ENCODE peak calls at places on chromosomes 11 and 22, in eight cellular contexts. Z, F, B, C, X, R, U and E are unnamed samples. For H3K4me1 and H3K36me3, the result is how much of the 10 kb centered on the place peaks cover.

GRCh38 chr22:28075260-28075981 is 156.4 kb upstream of the PITPNB start:
- DNase-seq in Z (peak), F (peak), B (no peak), C (no peak), X (peak), R (no peak), U (no peak), E (peak)

GRCh38 chr22:36873614-36874308 is 13.0 kb downstream of the NCF4 start:
- DNase-seq in Z (peak), F (peak), B (peak), C (no peak), X (no peak), R (peak), U (peak), E (peak)

GRCh38 chr22:40289991-40290459 is 56.3 kb upstream of the ADSL start:
- DNase-seq in Z (peak), F (no peak), B (no peak), C (peak), X (no peak), R (no peak), U (no peak), E (no peak)

GRCh38 chr11:65915101-65915820 is 3.6 kb downstream of the C11orf68 start:
- DNase-seq in Z (no peak), F (no peak), B (no peak), C (no peak), X (no peak), R (no peak), U (no peak), E (no peak)

GRCh38 chr11:18986744-18987143 is 47.5 kb upstream of the MRGPRX1 start:
- DNase-seq in Z (no peak), F (no peak), B (no peak), C (no peak), X (no peak), R (no peak), U (no peak), E (no peak)

GRCh38 chr11:8285796-8286195 is 22.1 kb upstream of the LMO1 start:
- DNase-seq in Z (no peak), F (no peak), B (no peak), C (no peak), X (no peak), R (no peak), U (no peak), E (no peak)

GRCh38 chr11:8333431-8334401 is 70.0 kb upstream of the LMO1 start:
- DNase-seq in Z (no peak), F (no peak), B (no peak), C (no peak), X (no peak), R (no peak), U (no peak), E (no peak)

GRCh38 chr11:1195690-1196515 is 27.0 kb upstream of the MUC5B start:
- DNase-seq in Z (no peak), F (peak), B (peak), C (no peak), X (no peak), R (no peak), U (no peak), E (no peak)

GRCh38 chr11:129884581-129884980 is 10.8 kb downstream of the NFRKB start:
- DNase-seq in Z (no peak), F (no peak), B (no peak), C (no peak), X (no peak), R (no peak), U (no peak), E (no peak)

GRCh38 chr11:92384316-92384715 is 159.7 kb downstream of the FAT3 start:
- DNase-seq in Z (no peak), F (no peak), B (no peak), C (no peak), X (no peak), R (no peak), U (no peak), E (no peak)

GRCh38 chr11:40186401-40187091 is 1272.9 kb downstream of the LRRC4C start:
- DNase-seq in Z (no peak), F (no peak), B (no peak), C (no peak), X (no peak), R (no peak), U (no peak), E (peak)

GRCh38 chr11:71281901-71282300 is 29.5 kb upstream of the SHANK2 start:
- DNase-seq in Z (no peak), F (peak), B (no peak), C (no peak), X (no peak), R (no peak), U (no peak), E (no peak)

GRCh38 chr11:134939905-134940304 is 527.9 kb upstream of the B3GAT1 start:
- DNase-seq in Z (no peak), F (no peak), B (no peak), C (no peak), X (no peak), R (peak), U (no peak), E (peak)

GRCh38 chr11:105189586-105189985 is 50.0 kb upstream of the CARD18 start:
- DNase-seq in Z (no peak), F (peak), B (no peak), C (no peak), X (no peak), R (no peak), U (no peak), E (no peak)

GRCh38 chr11:19625438-19625837 is 87.2 kb upstream of the NAV2 start:
- DNase-seq in Z (no peak), F (no peak), B (no peak), C (no peak), X (no peak), R (no peak), U (no peak), E (no peak)

GRCh38 chr11:75721852-75722668 is 4.4 kb downstream of the MOGAT2 start:
- DNase-seq in Z (no peak), F (no peak), B (peak), C (no peak), X (no peak), R (no peak), U (no peak), E (no peak)
- H3K4me1 ChIP-seq in Z (under half), F (under half), B (under half), C (under half), X (under half), R (under half), U (under half), E (under half)

DNA sequence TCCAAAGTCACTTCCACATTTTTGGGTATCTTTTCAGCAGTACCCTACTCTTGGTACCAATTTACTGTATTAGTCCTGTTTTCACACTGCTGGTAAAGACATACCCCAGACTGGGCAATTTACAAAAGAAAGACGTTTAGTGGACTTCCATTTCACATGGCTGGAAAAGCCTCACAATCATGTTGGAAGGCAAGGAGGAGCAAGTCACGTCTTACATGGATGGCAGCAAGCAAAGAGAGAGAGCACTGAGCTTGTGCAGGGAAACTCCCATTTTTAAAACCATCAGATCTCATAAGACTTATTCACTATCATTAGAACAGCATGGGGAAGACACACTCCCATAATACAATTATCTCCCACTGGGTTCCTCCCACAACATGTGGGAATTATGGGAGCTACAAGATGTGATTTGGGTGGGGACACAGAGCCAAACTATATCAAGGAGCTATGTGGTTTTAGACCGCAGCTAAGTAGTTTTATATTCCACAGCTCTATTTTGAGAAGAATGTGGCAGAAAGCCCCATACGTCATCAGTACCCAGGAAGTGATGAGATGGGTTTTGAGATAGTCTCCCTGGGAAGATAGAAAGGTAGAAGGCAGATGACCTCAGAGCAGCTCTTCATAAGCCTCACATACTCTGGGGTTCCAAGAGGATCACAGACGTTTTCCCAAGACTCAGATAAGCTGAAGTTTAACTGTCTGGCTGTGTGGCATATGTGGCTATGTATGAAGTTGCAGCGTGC is 96.3 kb downstream of the APIP start:
- DNase-seq in Z (no peak), F (no peak), B (no peak), C (no peak), X (no peak), R (no peak), U (no peak), E (no peak)
- H3K36me3 ChIP-seq in Z (under half), F (under half), B (under half), C (under half), X (under half), R (under half), U (under half), E (under half)

GRCh38 chr22:20531404-20532181 is 24.2 kb downstream of the MED15 start:
- DNase-seq in Z (peak), F (peak), B (no peak), C (no peak), X (no peak), R (peak), U (peak), E (peak)
- H3K4me1 ChIP-seq in Z (under half), F (under half), B (under half), C (under half), X (under half), R (under half), U (under half), E (half or more)

GRCh38 chr22:46299101-46299500 is 2.4 kb downstream of the GTSE1 start:
- DNase-seq in Z (no peak), F (no peak), B (no peak), C (no peak), X (no peak), R (no peak), U (no peak), E (no peak)
- H3K36me3 ChIP-seq in Z (under half), F (under half), B (under half), C (under half), X (under half), R (under half), U (under half), E (under half)

GRCh38 chr11:114152162-114152561 is 92.7 kb downstream of the ZBTB16 start:
- DNase-seq in Z (no peak), F (no peak), B (no peak), C (no peak), X (no peak), R (no peak), U (no peak), E (no peak)
- H3K4me1 ChIP-seq in Z (half or more), F (under half), B (under half), C (under half), X (half or more), R (under half), U (under half), E (under half)

GRCh38 chr11:3674189-3674588 is 3.0 kb upstream of the CHRNA10 start:
- DNase-seq in Z (no peak), F (no peak), B (no peak), C (no peak), X (no peak), R (no peak), U (no peak), E (no peak)

GRCh38 chr11:3671334-3672254 is at the start of gene CHRNA10:
- DNase-seq in Z (no peak), F (no peak), B (no peak), C (no peak), X (no peak), R (peak), U (no peak), E (no peak)

GRCh38 chr11:3675971-3676370 is 4.8 kb upstream of the CHRNA10 start:
- DNase-seq in Z (no peak), F (no peak), B (no peak), C (no peak), X (no peak), R (no peak), U (no peak), E (no peak)
- H3K36me3 ChIP-seq in Z (half or more), F (half or more), B (under half), C (half or more), X (under half), R (half or more), U (half or more), E (under half)

GRCh38 chr22:29892757-29893156 is 9.8 kb downstream of the MTMR3 start:
- DNase-seq in Z (no peak), F (no peak), B (no peak), C (no peak), X (no peak), R (no peak), U (no peak), E (no peak)
- H3K4me1 ChIP-seq in Z (under half), F (under half), B (under half), C (under half), X (under half), R (under half), U (under half), E (under half)